ENCODE peak calls at places on chromosomes 12 and 14, in four cellular contexts. A is heart right ventricle, M is HFF-Myc, O is cardiac fibroblast. G is an unnamed sample.

GRCh38 chr12:114757926-114758325 is 74.0 kb upstream of the TBX3 start:
- DNase-seq in M (no peak), O (no peak), A (no peak), G (no peak)

GRCh38 chr14:96589577-96589976 is 87.4 kb downstream of the PAPOLA start:
- DNase-seq in M (no peak), A (no peak), O (no peak), G (no peak)

GRCh38 chr12:55842681-55843429 is at the start of gene MMP19:
- DNase-seq in M (peak; percentile 65), A (no peak), O (peak; percentile 89), G (no peak)

GRCh38 chr12:80977356-80977755 is 39.6 kb upstream of the LIN7A start:
- DNase-seq in A (no peak), M (no peak), O (no peak), G (no peak)

GRCh38 chr12:113170926-113171325 is 14.4 kb downstream of the DDX54 start:
- DNase-seq in O (no peak), A (no peak), M (no peak), G (no peak)

GRCh38 chr12:19916982-19917381 is 451.4 kb upstream of the PDE3A start:
- DNase-seq in M (no peak), A (no peak), O (no peak), G (no peak)

GRCh38 chr12:132687211-132688164 is at the start of the genes POLE and PXMP2:
- DNase-seq in A (peak; percentile 97), O (peak; percentile 97), M (peak; percentile 73), G (peak; percentile 75)

GRCh38 chr12:51953011-51953568 is 1.6 kb downstream of the ACVR1B start:
- DNase-seq in A (no peak), M (no peak), O (peak; percentile 23), G (no peak)

GRCh38 chr12:5969974-5970690 is 25.1 kb upstream of the ANO2 start:
- DNase-seq in A (no peak), O (no peak), M (no peak), G (no peak)

GRCh38 chr14:36028218-36028617 is 148.3 kb downstream of the PTCSC3 start:
- DNase-seq in O (no peak), M (no peak), A (no peak), G (no peak)

GRCh38 chr12:90621927-90622326 is 333.0 kb downstream of the CCER1 start:
- DNase-seq in O (peak; percentile 25), A (no peak), M (no peak), G (no peak)

GRCh38 chr12:68469136-68469535 is 137.0 kb upstream of the MDM1 start:
- DNase-seq in A (no peak), M (no peak), O (no peak), G (no peak)

GRCh38 chr12:109648446-109648980 is 65.1 kb upstream of the FAM222A start:
- DNase-seq in O (no peak), M (no peak), A (no peak), G (no peak)

GRCh38 chr12:128707488-128707887 is 116.3 kb downstream of the SLC15A4 start:
- DNase-seq in O (no peak), M (no peak), A (no peak), G (no peak)

GRCh38 chr14:50943943-50944646 is at the start of gene PYGL:
- DNase-seq in A (peak; percentile 80), O (peak; percentile 80), M (no peak), G (no peak)

GRCh38 chr12:51714666-51715065 is 123.6 kb downstream of the SCN8A start:
- DNase-seq in A (no peak), O (no peak), M (no peak), G (no peak)

GRCh38 chr14:78220273-78220672 is 50.1 kb downstream of the NRXN3 start:
- DNase-seq in M (no peak), A (no peak), O (no peak), G (no peak)

GRCh38 chr14:99245541-99246511 is 26.2 kb downstream of the BCL11B start:
- DNase-seq in A (no peak), O (no peak), M (no peak), G (no peak)

GRCh38 chr14:99244299-99244959 is 27.6 kb downstream of the BCL11B start:
- DNase-seq in O (no peak), M (no peak), A (no peak), G (no peak)

GRCh38 chr14:99242816-99243795 is 28.9 kb downstream of the BCL11B start:
- DNase-seq in O (no peak), M (no peak), A (no peak), G (no peak)

GRCh38 chr14:99246536-99247083 is 25.4 kb downstream of the BCL11B start:
- DNase-seq in O (no peak), M (no peak), A (no peak), G (no peak)

GRCh38 chr14:99244960-99245340 is 27.0 kb downstream of the BCL11B start:
- DNase-seq in M (no peak), O (no peak), A (no peak), G (no peak)
- H3K4me3 ChIP-seq in M (no peak overlapping the region), O (no peak overlapping the region), A (no peak overlapping the region), G (no peak overlapping the region)

DNA sequence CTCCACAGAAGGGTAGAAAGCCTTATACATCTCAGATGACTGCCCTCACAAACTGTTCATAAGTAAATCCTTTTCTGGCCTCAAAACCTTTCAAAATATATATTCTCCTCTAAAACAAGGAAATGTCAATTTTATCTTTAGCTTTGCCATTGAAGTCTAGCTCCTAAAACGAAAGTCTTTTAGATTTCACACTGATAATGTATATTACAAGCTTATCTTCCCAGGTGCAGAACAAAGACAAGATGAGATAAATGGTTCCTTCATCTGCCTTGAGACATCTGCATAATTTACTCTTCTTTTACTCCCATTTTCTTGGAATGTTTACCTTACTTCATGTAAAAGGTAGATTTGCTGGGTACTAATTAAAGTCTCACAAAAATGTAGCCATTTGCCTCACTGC is 257.1 kb downstream of the SYT10 start:
- DNase-seq in A (no peak), O (no peak), M (no peak), G (no peak)
- TF ChIP-seq CTCF in A (no peak), O (no peak), M (no peak), G (no peak)

GRCh38 chr14:100268591-100269207 is 29.8 kb downstream of the YY1 start:
- DNase-seq in M (no peak), A (no peak), O (peak; percentile 21), G (no peak)

GRCh38 chr14:100274250-100274649 is 32.0 kb downstream of the SLC25A29 start:
- DNase-seq in O (no peak), A (no peak), M (no peak), G (no peak)

GRCh38 chr14:100275214-100275613 is 31.0 kb downstream of the SLC25A29 start:
- DNase-seq in M (no peak), O (no peak), A (no peak), G (no peak)

GRCh38 chr14:100267990-100268389 is 29.0 kb downstream of the YY1 start:
- DNase-seq in O (no peak), M (no peak), A (no peak), G (no peak)

DNA sequence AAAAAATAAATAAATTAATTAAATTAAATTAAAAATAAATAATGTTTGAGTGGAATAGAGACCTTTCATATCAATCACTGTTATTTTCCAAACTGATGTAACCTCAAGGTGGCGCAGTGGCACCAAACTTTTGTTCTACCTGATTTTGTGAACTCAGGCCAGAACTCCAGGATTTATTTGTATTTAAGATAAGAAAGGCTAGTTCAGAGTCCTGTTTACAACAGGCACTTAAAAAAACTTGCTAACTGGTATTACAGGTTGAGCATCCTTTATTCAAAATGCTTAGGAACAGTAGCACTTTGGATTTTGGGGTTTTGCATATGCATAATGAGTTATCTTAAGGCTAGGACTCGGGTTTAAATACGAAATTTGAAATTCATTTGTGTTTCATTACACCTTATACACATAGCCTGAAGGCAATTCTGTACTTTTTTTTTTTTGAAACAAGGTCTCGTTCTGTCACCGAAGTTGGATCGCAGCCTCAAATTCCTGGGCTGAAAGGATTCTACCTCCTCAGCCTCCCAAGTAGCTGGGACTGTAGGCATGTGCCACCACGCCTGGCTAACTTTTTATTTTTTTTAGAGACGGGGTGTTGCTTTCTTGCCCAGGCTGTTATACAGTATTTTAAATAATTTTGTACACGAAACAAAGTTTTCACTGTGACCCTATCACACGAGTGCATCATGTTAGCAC is 32.4 kb downstream of the YY1 start:
- DNase-seq in A (no peak), M (no peak), O (peak; percentile 45), G (no peak)
- H3K4me3 ChIP-seq in A (no peak overlapping the region), M (no peak overlapping the region), O (no peak overlapping the region), G (no peak overlapping the region)

GRCh38 chr14:70823281-70823680 is 14.0 kb upstream of the MAP3K9 start:
- DNase-seq in A (no peak), O (no peak), M (no peak), G (no peak)

GRCh38 chr14:70832536-70833305 is 23.4 kb upstream of the MAP3K9 start:
- DNase-seq in M (no peak), A (no peak), O (peak; percentile 60), G (no peak)

GRCh38 chr14:70827366-70828151 is 18.2 kb upstream of the MAP3K9 start:
- DNase-seq in A (no peak), M (no peak), O (no peak), G (no peak)

GRCh38 chr14:70831382-70831781 is 22.1 kb upstream of the MAP3K9 start:
- DNase-seq in M (no peak), A (no peak), O (no peak), G (no peak)

DNA sequence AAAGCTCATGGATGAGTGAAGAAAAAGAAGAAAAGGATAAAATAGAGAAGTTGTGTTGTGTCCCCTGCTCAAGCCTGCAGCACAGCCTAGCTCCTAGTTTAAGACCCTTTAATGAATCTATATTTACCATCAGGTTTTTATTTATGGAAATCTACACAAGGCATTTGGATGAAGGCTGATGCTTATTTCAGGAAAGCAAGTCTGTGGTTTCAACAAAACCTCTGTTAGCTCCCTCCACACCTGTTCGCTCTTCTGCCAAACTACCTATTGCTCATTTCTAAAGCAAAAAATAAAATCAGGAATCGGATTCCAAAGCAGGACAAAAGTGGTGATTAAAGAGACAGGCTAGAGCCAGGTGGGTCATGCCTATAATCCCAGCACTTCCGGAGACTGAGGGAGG is 18.9 kb upstream of the MAP3K9 start:
- DNase-seq in M (no peak), O (no peak), A (no peak), G (no peak)
- TF ChIP-seq CTCF in M (no peak), O (no peak), A (no peak), G (no peak)

DNA sequence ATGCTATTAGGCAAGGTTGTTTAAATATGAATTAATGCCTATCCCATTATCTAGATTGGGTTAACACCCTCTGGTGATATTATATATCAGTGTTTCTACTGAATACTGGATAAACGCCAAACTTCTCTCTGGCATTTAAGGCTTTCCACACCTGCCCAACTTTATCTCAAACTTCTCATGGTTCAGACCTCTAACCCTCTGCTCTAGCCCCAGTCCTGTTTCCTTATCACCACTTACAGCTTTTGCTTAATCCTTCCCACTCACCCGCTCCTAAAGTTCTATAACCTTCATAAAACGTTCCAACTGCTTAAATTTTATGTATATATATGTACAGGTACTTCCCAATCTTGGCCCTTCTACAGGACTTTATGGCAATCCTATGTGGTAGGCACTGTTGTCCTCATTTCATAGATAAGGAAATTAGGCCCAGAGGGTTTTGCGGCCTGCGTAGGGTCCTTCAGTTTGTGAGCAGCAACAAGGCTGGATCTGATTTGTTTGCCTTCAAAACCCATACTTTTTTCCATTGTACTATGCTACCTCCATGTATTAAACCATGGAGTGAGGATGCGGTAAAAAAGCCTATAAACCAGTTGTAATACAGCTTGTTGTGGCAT is 1.2 kb downstream of the LPCAT3 start:
- DNase-seq in O (no peak), M (no peak), A (no peak), G (no peak)
- H3K4me3 ChIP-seq in O (peak overlapping the region; percentile 87), M (peak overlapping the region; percentile 82), A (no peak overlapping the region), G (peak overlapping the region; percentile 85)